ENCODE peak calls at places on chromosomes 12 and 14, in four cellular contexts. R, O, P and B are unnamed samples.

GRCh38 chr14:88986146-88986841 is 161.8 kb downstream of the TTC8 start:
- DNase-seq in R (peak; percentile 31), O (no peak), P (no peak), B (no peak)

GRCh38 chr12:94244165-94245133 is 96.1 kb downstream of the PLXNC1 start:
- DNase-seq in R (no peak), O (peak; percentile 5), P (no peak), B (peak; percentile 67)

GRCh38 chr12:126202138-126202537 is 1136.9 kb downstream of the AACS start:
- DNase-seq in O (no peak), R (no peak), P (no peak), B (no peak)

GRCh38 chr14:64801800-64802199 is 77.9 kb downstream of the SPTB start:
- DNase-seq in O (no peak), R (no peak), P (peak; percentile 61), B (no peak)

GRCh38 chr12:52087961-52088820 is 8.7 kb downstream of the SMIM41 start:
- DNase-seq in P (no peak), O (no peak), R (no peak), B (peak; percentile 48)

GRCh38 chr14:78790262-78790661 is 620.1 kb downstream of the NRXN3 start:
- DNase-seq in R (no peak), P (peak; percentile 2), O (no peak), B (no peak)

GRCh38 chr14:36069535-36069900 is 107.0 kb downstream of the PTCSC3 start:
- DNase-seq in R (peak; percentile 62), P (peak; percentile 58), O (no peak), B (no peak)

GRCh38 chr12:31471823-31472222 is 119.1 kb downstream of the DENND5B start:
- DNase-seq in P (no peak), R (no peak), O (no peak), B (no peak)

GRCh38 chr12:47097276-47097896 is 17.6 kb upstream of the AMIGO2 start:
- DNase-seq in R (no peak), O (no peak), P (no peak), B (no peak)

GRCh38 chr12:25352078-25352918 is 101.6 kb upstream of the KRAS start:
- DNase-seq in R (no peak), O (no peak), P (no peak), B (no peak)

GRCh38 chr12:113136128-113136989 is 798 bp upstream of the RASAL1 start:
- DNase-seq in P (no peak), R (peak; percentile 22), O (peak; percentile 49), B (no peak)

GRCh38 chr12:6725350-6725749 is 1.5 kb downstream of the COPS7A start:
- DNase-seq in R (no peak), O (no peak), P (no peak), B (no peak)

GRCh38 chr14:91119556-91120311 is 5.9 kb downstream of the DGLUCY start:
- DNase-seq in O (no peak), R (peak; percentile 81), P (no peak), B (no peak)

GRCh38 chr12:48078901-48079300 is 27.0 kb downstream of the SENP1 start:
- DNase-seq in R (no peak), O (no peak), P (no peak), B (peak; percentile 65)

GRCh38 chr12:64610660-64611429 is 550 bp downstream of the RASSF3 start:
- DNase-seq in O (peak; percentile 37), P (peak; percentile 51), R (no peak), B (peak; percentile 88)

GRCh38 chr14:69079188-69079742 is 73.7 kb downstream of the DCAF5 start:
- DNase-seq in P (no peak), R (no peak), O (no peak), B (no peak)

GRCh38 chr12:51311389-51311788 is 12.6 kb downstream of the BIN2 start:
- DNase-seq in P (no peak), R (no peak), O (no peak), B (no peak)

GRCh38 chr14:105865266-105865903 is 339.0 kb downstream of the TMEM121 start:
- DNase-seq in O (no peak), R (no peak), P (no peak), B (no peak)

GRCh38 chr14:105864116-105864515 is 337.7 kb downstream of the TMEM121 start:
- DNase-seq in P (no peak), R (no peak), O (no peak), B (no peak)

GRCh38 chr14:105865904-105866840 is 339.8 kb downstream of the TMEM121 start:
- DNase-seq in O (no peak), R (no peak), P (no peak), B (peak; percentile 62)

GRCh38 chr14:105863296-105864108 is 337.1 kb downstream of the TMEM121 start:
- DNase-seq in R (no peak), P (no peak), O (no peak), B (peak; percentile 46)

GRCh38 chr14:105864651-105865265 is 338.4 kb downstream of the TMEM121 start:
- DNase-seq in R (no peak), P (no peak), O (no peak), B (no peak)
- H3K9me3 ChIP-seq in R (no peaks in the 10 kb centered on the region), P (no peaks in the 10 kb centered on the region), O (no peaks in the 10 kb centered on the region), B (no peaks in the 10 kb centered on the region)

GRCh38 chr12:98423963-98424362 is 91.4 kb upstream of the TMPO start:
- DNase-seq in P (no peak), R (no peak), O (no peak), B (no peak)
- H3K9me3 ChIP-seq in P (no peaks in the 10 kb centered on the region), R (no peaks in the 10 kb centered on the region), O (no peaks in the 10 kb centered on the region), B (no peaks in the 10 kb centered on the region)

DNA sequence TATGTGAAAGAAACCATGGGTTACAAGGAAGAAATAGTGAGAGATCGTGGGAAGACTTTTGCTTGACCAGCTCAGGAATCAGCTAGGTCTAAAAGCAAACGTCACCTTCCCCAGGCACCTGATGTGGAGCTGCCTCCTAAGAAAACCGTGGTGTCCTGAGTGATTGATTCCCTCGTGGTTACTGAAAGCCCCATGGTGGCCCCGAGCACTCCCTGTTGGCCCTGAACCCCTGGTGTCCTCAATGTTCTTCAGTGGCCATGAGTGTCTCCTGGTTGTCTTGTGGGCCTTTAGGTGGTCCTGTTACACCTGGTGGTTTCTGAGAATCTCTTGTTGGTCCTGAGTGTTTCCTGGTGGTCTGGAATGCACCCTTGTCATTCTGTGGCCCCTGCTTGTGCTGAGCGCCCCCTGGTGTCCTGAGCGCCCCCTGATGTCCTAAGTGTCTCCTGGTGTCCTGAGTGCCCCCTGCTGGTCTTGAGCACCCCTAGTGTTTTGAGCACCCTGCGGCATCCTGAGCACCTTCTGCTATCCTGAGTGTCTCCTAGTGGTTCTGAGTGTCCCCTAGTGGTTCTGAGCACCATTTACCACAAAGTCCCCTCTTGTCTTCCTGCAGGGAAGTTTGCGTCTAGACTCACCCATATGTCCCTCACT is 518.7 kb downstream of the TMEM121 start:
- DNase-seq in O (peak; percentile 58), R (peak; percentile 36), P (no peak), B (peak; percentile 77)
- H3K9me3 ChIP-seq in O (no peaks in the 10 kb centered on the region), R (no peaks in the 10 kb centered on the region), P (no peaks in the 10 kb centered on the region), B (no peaks in the 10 kb centered on the region)

GRCh38 chr14:106850913-106851825 is 1324.8 kb downstream of the TMEM121 start:
- DNase-seq in P (no peak), R (no peak), O (no peak), B (no peak)
- H3K9me3 ChIP-seq in P (no peaks in the 10 kb centered on the region), R (peaks cover 14% of the 10 kb centered on the region), O (no peaks in the 10 kb centered on the region), B (no peaks in the 10 kb centered on the region)

GRCh38 chr14:59997966-59998365 is 78.0 kb downstream of the LRRC9 start:
- DNase-seq in P (no peak), O (no peak), R (no peak), B (no peak)
- H3K9me3 ChIP-seq in P (no peaks in the 10 kb centered on the region), O (no peaks in the 10 kb centered on the region), R (no peaks in the 10 kb centered on the region), B (no peaks in the 10 kb centered on the region)

GRCh38 chr14:75088566-75089373 is 19.3 kb downstream of the ZC2HC1C start:
- DNase-seq in R (peak; percentile 26), O (no peak), P (peak; percentile 33), B (no peak)

GRCh38 chr14:75088153-75088552 is 18.7 kb downstream of the ZC2HC1C start:
- DNase-seq in P (no peak), R (no peak), O (no peak), B (no peak)

GRCh38 chr14:75091251-75091650 is 21.8 kb downstream of the ZC2HC1C start:
- DNase-seq in O (no peak), R (no peak), P (no peak), B (no peak)

GRCh38 chr14:75092698-75093097 is 23.3 kb downstream of the ZC2HC1C start:
- DNase-seq in P (no peak), R (no peak), O (no peak), B (no peak)

DNA sequence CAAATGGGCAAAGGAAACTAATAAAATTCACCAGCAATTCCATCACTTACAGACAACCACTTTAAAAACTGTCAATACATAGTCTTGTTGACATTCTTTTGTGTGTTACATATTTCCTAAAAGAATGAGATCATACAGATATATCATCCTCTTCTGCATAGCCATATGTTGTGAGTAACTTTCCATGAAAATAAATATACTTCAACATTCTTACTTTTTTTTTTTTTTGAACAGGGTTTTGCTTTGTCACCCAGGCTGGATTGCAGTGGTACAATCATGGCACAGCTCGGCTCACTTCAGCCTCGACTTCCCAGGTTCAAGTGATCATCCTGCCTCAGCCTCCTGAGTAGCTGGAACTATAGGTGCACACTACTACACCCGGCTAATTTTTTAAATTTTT is 20.9 kb downstream of the ZC2HC1C start:
- DNase-seq in O (no peak), P (no peak), R (no peak), B (no peak)
- H3K9me3 ChIP-seq in O (no peaks in the 10 kb centered on the region), P (no peaks in the 10 kb centered on the region), R (no peaks in the 10 kb centered on the region), B (no peaks in the 10 kb centered on the region)

GRCh38 chr14:71704210-71704609 is 228.0 kb upstream of the RGS6 start:
- DNase-seq in P (no peak), O (no peak), R (no peak), B (no peak)
- H3K9me3 ChIP-seq in P (no peaks in the 10 kb centered on the region), O (no peaks in the 10 kb centered on the region), R (no peaks in the 10 kb centered on the region), B (no peaks in the 10 kb centered on the region)